ENCODE peak calls at places on chromosomes 5 and 9, in five cellular contexts. Y is omental fat pad, P is cardiac muscle cell, R is nephron progenitor cell, F is tibial artery. K is an unnamed sample.

GRCh38 chr5:43540746-43541145 is 16.1 kb downstream of the PAIP1 start:
- DNase-seq in Y (no peak), P (no peak), R (no peak), F (no peak), K (no peak)

GRCh38 chr9:105243015-105243686 is 1.3 kb upstream of the SLC44A1 start:
- DNase-seq in Y (no peak), P (peak; percentile 68), R (no peak), F (no peak), K (no peak)

GRCh38 chr5:73218552-73219171 is 45.7 kb downstream of the TMEM174 start:
- DNase-seq in Y (no peak), P (peak; percentile 56), R (no peak), F (no peak), K (no peak)

GRCh38 chr5:136006164-136006563 is 22.6 kb upstream of the TGFBI start:
- DNase-seq in Y (no peak), P (no peak), R (no peak), F (no peak), K (no peak)

GRCh38 chr5:115979203-115979602 is 16.9 kb downstream of the LVRN start:
- DNase-seq in Y (no peak), P (no peak), R (no peak), F (no peak), K (no peak)

GRCh38 chr9:34993502-34994428 is 4.2 kb downstream of the DNAJB5 start:
- DNase-seq in Y (peak; percentile 46), P (peak; percentile 92), R (no peak), F (peak; percentile 95), K (no peak)

GRCh38 chr5:87526131-87526530 is 113.4 kb upstream of the CCNH start:
- DNase-seq in Y (no peak), P (no peak), R (no peak), F (no peak), K (no peak)

GRCh38 chr9:88530051-88530450 is 4.9 kb upstream of the NXNL2 start:
- DNase-seq in Y (no peak), P (peak; percentile 52), R (no peak), F (no peak), K (no peak)

GRCh38 chr5:150167908-150168307 is 1.3 kb downstream of the CDX1 start:
- DNase-seq in Y (no peak), P (no peak), R (no peak), F (no peak), K (no peak)

GRCh38 chr9:89418882-89419641 is 78.9 kb downstream of the SEMA4D start:
- DNase-seq in Y (no peak), P (no peak), R (no peak), F (no peak), K (no peak)

GRCh38 chr9:80836013-80836412 is 853.3 kb downstream of the TLE1 start:
- DNase-seq in Y (no peak), P (no peak), R (no peak), F (no peak), K (no peak)

GRCh38 chr5:134046330-134046729 is 41.6 kb upstream of the VDAC1 start:
- DNase-seq in Y (no peak), P (no peak), R (no peak), F (no peak), K (no peak)

GRCh38 chr5:541888-542692 is 17.8 kb upstream of the SLC9A3 start:
- DNase-seq in Y (no peak), P (no peak), R (peak; percentile 2), F (peak; percentile 53), K (no peak)

GRCh38 chr9:36450110-36450732 is 50.2 kb upstream of the RNF38 start:
- DNase-seq in Y (no peak), P (peak; percentile 68), R (peak; percentile 10), F (no peak), K (no peak)

GRCh38 chr9:89116064-89116817 is 62.4 kb downstream of the SHC3 start:
- DNase-seq in Y (no peak), P (peak; percentile 82), R (no peak), F (no peak), K (no peak)

GRCh38 chr5:33067291-33067690 is 356.2 kb downstream of the NPR3 start:
- DNase-seq in Y (no peak), P (no peak), R (no peak), F (no peak), K (no peak)

GRCh38 chr5:93249651-93250289 is 331.2 kb downstream of the NR2F1-AS1 start:
- DNase-seq in Y (no peak), P (peak; percentile 78), R (peak; percentile 8), F (no peak), K (no peak)

GRCh38 chr5:50623666-50624065 is 42.8 kb upstream of the PARP8 start:
- DNase-seq in Y (no peak), P (no peak), R (no peak), F (no peak), K (no peak)

GRCh38 chr9:125260564-125260963 is 1.1 kb upstream of the GAPVD1 start:
- DNase-seq in Y (no peak), P (no peak), R (no peak), F (no peak), K (no peak)

GRCh38 chr9:79023134-79023577 is 548.6 kb upstream of the TLE4 start:
- DNase-seq in Y (no peak), P (peak; percentile 69), R (no peak), F (no peak), K (no peak)

GRCh38 chr5:17121776-17122175 is 95.7 kb upstream of the BASP1 start:
- DNase-seq in Y (no peak), P (no peak), R (no peak), F (no peak), K (no peak)

GRCh38 chr9:70049236-70049635 is 5.6 kb downstream of the MAMDC2 start:
- DNase-seq in Y (no peak), P (peak; percentile 80), R (no peak), F (peak; percentile 93), K (no peak)

GRCh38 chr5:176144508-176144907 is 93.7 kb upstream of the SIMC1 start:
- DNase-seq in Y (no peak), P (no peak), R (no peak), F (no peak), K (no peak)

GRCh38 chr5:79189439-79190234 is 46.3 kb upstream of the JMY start:
- DNase-seq in Y (no peak), P (peak; percentile 13), R (no peak), F (no peak), K (no peak)

GRCh38 chr5:179405426-179406030 is 60.3 kb upstream of the ADAMTS2 start:
- DNase-seq in Y (no peak), P (no peak), R (no peak), F (no peak), K (no peak)

GRCh38 chr5:179406031-179406681 is 60.9 kb upstream of the ADAMTS2 start:
- DNase-seq in Y (no peak), P (peak; percentile 58), R (no peak), F (no peak), K (no peak)

GRCh38 chr5:179403426-179404147 is 58.3 kb upstream of the ADAMTS2 start:
- DNase-seq in Y (no peak), P (no peak), R (no peak), F (no peak), K (no peak)

GRCh38 chr5:179405054-179405416 is 59.8 kb upstream of the ADAMTS2 start:
- DNase-seq in Y (no peak), P (no peak), R (no peak), F (no peak), K (no peak)

GRCh38 chr5:179404321-179405053 is 59.2 kb upstream of the ADAMTS2 start:
- DNase-seq in Y (no peak), P (peak; percentile 59), R (no peak), F (no peak), K (peak; percentile 24)
- TF ChIP-seq CTCF in Y (no peak), P (peak; percentile 61), R (peak; percentile 28), F (peak; percentile 48), K (no peak)

DNA sequence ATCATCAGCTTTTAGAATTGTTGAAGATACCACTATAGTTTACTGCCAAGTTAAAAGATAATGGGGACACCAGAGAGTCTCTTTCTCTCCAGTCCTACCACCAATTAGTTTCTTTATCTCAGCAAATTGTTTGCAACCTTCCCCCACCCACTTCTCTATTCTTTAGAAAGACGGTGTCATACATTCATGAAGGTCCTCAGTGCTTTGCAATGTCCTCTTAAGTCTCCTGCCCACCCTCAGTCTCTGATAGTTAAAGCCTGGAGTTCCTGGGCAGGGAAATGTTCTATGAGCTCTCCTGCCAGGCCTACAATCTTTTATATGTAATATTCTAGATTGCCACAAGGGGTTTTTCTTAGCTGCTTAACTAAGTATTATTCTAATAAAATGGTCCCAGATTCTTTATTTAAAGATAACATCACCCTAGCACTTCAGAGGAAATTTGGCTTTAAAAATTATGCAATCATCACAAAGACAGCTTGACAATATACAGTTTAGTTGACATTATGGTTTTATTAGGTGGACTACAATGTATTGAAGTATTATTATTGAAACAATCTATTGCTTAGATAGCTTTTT is 509.2 kb downstream of the CSNK1G3 start:
- DNase-seq in Y (no peak), P (no peak), R (no peak), F (no peak), K (no peak)
- TF ChIP-seq CTCF in Y (no peak), P (no peak), R (no peak), F (no peak), K (peak; percentile 15)

DNA sequence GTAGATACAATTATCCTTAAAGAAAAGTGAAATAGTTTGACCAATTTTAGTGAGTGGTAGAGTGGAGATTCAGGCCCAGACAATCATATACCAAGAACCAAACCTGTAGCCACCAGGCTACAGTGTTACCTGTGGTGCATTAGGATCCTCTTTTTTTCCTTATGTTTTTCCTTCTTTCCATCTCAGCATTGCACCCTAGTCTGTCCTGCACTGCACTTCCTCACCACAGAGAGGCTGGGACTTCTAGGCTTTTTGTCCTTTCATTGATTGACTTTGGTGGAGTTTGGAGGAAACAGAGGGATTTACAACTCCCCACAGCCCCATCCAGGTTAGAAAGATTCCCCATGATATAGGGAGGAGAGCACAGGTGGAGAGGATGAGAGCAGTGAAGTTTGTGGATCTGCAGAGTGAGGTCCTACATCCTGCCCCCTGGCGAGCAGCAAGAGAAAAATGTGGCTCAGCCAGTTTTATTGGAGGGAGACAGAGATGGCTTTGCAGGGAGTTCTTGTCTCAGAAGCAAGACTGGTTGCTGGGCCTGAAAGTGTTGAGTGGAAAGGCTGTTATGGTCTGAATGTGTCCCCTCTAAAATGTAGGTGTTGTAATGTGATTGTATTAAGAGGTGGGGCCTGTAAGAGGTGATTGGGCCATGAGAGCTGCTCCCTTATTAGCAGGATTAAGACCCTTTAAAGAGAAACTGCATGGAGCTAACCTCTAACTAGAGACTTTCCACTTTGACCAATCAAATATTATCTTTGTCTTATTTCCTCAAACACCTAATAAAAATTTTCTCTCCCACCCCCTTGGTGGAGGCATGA is 36.2 kb downstream of the KIF4B start:
- DNase-seq in Y (no peak), P (peak; percentile 24), R (peak; percentile 20), F (no peak), K (no peak)
- TF ChIP-seq CTCF in Y (no peak), P (peak; percentile 50), R (peak; percentile 29), F (no peak), K (no peak)

DNA sequence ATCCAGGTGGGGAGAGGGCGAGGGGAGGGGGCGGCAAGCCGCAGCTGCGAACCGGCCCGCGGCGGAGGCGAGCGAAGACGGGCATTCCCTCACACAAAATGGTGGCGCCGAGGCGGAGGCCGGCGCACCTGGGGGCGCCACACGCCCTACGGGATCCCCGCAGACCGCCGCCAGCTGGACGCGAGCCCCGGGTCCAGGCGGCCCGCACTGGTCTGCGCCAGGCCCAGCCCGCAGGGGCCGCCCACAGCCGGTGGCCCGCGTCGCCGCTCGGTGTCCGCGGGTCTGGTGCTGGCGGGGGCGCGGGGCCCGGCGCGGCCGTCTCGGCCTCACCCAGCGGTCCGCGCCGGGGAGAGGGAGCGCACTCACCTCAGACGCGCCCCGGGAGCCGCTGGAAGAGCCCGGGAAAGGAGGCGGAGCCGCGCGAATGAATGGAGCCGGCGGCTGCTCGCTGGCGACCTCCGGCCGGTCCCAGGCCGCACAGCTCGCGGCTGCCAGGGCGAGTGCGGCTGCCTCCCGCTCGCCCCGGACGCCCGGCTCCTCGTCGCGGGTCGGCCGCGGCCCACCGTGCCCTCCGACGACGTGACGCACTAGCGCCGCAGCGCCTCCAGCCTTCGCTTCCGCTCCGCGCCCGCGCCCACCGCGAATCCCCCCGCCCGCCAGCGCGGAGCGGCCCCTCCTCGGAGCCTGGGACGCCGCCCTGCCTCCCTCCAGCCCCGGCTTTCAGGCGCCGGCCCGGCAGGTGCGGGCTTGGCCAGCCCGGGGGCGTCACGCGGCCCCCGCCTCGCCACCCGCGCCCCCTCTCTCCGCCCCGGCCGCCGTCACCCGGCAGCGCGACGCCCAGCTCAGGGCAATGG is at the start of gene FAM169A:
- DNase-seq in Y (no peak), P (peak; percentile 19), R (peak; percentile 73), F (no peak), K (peak; percentile 33)
- TF ChIP-seq CTCF in Y (no peak), P (no peak), R (no peak), F (no peak), K (no peak)